ENCODE peak calls at places on chromosomes 13 and 19, in five cellular contexts. K is prostate gland, Y is Peyer's patch, O is cardiac muscle cell, J is GM23338. W is an unnamed sample.

GRCh38 chr13:38309397-38309796 is 40.3 kb upstream of the UFM1 start:
- DNase-seq in K (no peak), Y (no peak), O (no peak), J (no peak), W (no peak)

GRCh38 chr13:73737214-73737613 is 397.0 kb downstream of the KLF12 start:
- DNase-seq in K (no peak), Y (no peak), O (no peak), J (no peak), W (no peak)

GRCh38 chr19:34365463-34366401 is 736 bp downstream of the GPI start:
- DNase-seq in K (peak), Y (peak), O (peak), J (peak), W (peak)

GRCh38 chr19:21474671-21475181 is 30.7 kb upstream of the ZNF429 start:
- DNase-seq in K (peak), Y (peak), O (peak), J (peak), W (peak)

GRCh38 chr19:40084948-40085347 is 5.8 kb downstream of the ZNF780A start:
- DNase-seq in K (no peak), Y (no peak), O (peak), J (peak), W (no peak)

GRCh38 chr13:58906329-58907007 is 1257.3 kb downstream of the DIAPH3 start:
- DNase-seq in K (no peak), Y (no peak), O (no peak), J (no peak), W (no peak)

GRCh38 chr19:40889366-40889765 is 7.3 kb upstream of the CYP2A7 start:
- DNase-seq in K (no peak), Y (no peak), O (peak), J (no peak), W (no peak)

GRCh38 chr13:28755546-28755870 is 36.7 kb upstream of the SLC46A3 start:
- DNase-seq in K (no peak), Y (no peak), O (no peak), J (no peak), W (no peak)

GRCh38 chr13:30159446-30159839 is 147.9 kb downstream of the KATNAL1 start:
- DNase-seq in K (no peak), Y (peak), O (peak), J (no peak), W (no peak)

GRCh38 chr19:34675919-34676318 is 1.0 kb downstream of the SCGB2B2 start:
- DNase-seq in K (no peak), Y (no peak), O (no peak), J (no peak), W (no peak)

GRCh38 chr13:107803822-107804495 is 411.4 kb downstream of the LIG4 start:
- DNase-seq in K (no peak), Y (no peak), O (no peak), J (no peak), W (no peak)

GRCh38 chr19:49546825-49547565 is 19.2 kb downstream of the RCN3 start:
- DNase-seq in K (peak), Y (no peak), O (peak), J (peak), W (peak)

GRCh38 chr19:3683405-3683865 is 16.8 kb downstream of the PIP5K1C start:
- DNase-seq in K (no peak), Y (no peak), O (peak), J (peak), W (no peak)

GRCh38 chr19:49413348-49413747 is 9.9 kb downstream of the PTH2 start:
- DNase-seq in K (no peak), Y (no peak), O (peak), J (no peak), W (no peak)

GRCh38 chr13:102774596-102775375 is 1.2 kb upstream of the TEX30 start:
- DNase-seq in K (no peak), Y (no peak), O (no peak), J (peak), W (no peak)

GRCh38 chr13:74210693-74211393 is 76.6 kb upstream of the KLF12 start:
- DNase-seq in K (no peak), Y (no peak), O (peak), J (no peak), W (no peak)

GRCh38 chr19:49807174-49807830 is 5.8 kb downstream of the FUZ start:
- DNase-seq in K (no peak), Y (no peak), O (no peak), J (no peak), W (no peak)

GRCh38 chr19:2477732-2478191 is 1.8 kb downstream of the GADD45B start:
- DNase-seq in K (peak), Y (no peak), O (peak), J (no peak), W (no peak)

GRCh38 chr19:28956421-28956820 is 256.5 kb downstream of the UQCRFS1 start:
- DNase-seq in K (no peak), Y (no peak), O (no peak), J (no peak), W (no peak)

GRCh38 chr19:47157455-47158321 is 27.1 kb downstream of the SAE1 start:
- DNase-seq in K (peak), Y (peak), O (peak), J (peak), W (no peak)
- TF ChIP-seq CTCF in K (no peak), Y (peak), O (peak), J (no peak), W (no peak)

DNA sequence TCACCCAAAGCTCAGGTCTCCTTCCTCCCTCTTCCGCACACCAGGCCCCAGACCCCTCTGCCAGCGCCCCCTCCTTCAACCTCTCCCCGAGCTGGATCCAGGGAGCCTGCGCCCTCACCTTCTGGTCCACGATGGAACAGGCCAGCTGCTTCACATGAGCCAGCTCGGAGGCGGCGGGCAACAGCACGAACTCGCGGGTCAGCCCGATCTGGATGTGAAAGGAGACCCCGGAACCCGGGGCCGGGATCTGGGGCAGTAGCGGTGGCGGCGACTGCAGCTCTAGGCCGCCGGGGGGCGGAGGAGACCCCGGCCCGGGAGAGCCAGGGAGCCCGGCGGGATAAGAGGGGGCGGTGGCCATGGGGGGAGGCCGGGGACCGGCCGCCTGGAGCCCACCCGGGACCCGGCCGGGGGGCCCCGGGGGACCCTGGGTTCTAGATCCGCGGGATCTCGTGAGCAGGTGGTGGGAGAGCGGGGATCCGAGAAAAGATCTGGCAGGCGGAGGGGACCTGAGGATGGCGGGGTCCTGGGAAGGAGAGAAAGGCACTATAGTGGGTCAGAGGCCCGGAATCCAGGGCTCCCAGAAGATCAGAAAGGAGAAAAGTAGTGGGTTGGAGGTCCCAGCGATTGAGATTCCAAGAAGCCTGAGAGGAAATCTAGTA is 772 bp downstream of the PRKD2 start:
- DNase-seq in K (no peak), Y (no peak), O (peak), J (peak), W (no peak)
- TF ChIP-seq CTCF in K (no peak), Y (no peak), O (no peak), J (peak), W (no peak)

GRCh38 chr19:7293795-7294570 is at the start of gene INSR:
- DNase-seq in K (peak), Y (peak), O (peak), J (peak), W (peak)

GRCh38 chr19:7292950-7293794 is 1.0 kb downstream of the INSR start:
- DNase-seq in K (peak), Y (peak), O (peak), J (peak), W (no peak)

GRCh38 chr19:7292352-7292949 is 1.8 kb downstream of the INSR start:
- DNase-seq in K (no peak), Y (no peak), O (no peak), J (peak), W (no peak)

GRCh38 chr19:7295912-7296486 is 1.8 kb upstream of the INSR start:
- DNase-seq in K (no peak), Y (no peak), O (no peak), J (no peak), W (no peak)

DNA sequence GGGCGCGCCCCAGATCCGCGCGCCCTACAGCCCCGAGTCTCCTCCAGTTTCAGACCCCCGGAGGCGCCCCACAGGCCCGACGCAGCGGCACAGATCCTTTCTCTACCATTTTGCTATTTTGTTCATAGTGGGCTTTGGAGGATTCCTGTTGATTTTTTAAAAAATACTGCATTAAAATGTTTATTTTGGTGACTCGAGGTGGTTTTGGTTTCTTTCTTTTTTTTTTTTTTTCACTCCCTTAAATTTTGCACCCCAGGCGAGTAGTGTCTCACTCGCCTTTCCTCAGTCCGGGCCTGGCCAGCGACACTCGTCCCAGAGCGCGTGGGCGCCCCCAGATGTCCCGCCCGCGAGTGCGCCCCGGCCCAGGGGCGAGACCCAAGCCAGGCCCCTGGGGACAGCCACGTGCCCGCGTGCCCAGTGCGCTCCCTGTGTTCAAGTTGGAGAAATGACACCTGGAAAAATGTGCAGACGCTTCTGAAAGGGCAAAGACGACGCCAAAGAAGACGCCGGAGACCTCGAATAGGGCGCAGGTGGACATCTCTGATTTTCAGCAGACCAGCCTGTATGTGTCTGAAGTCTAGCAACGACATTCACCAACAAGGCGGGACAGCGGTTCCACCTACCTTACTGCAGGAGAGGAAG is 478 bp upstream of the INSR start:
- DNase-seq in K (peak), Y (peak), O (peak), J (peak), W (no peak)
- TF ChIP-seq CTCF in K (no peak), Y (peak), O (peak), J (peak), W (no peak)

GRCh38 chr13:110499621-110500281 is 61.8 kb downstream of the RAB20 start:
- DNase-seq in K (no peak), Y (no peak), O (no peak), J (no peak), W (no peak)

GRCh38 chr13:110498765-110499164 is 62.8 kb downstream of the RAB20 start:
- DNase-seq in K (no peak), Y (no peak), O (no peak), J (no peak), W (no peak)

GRCh38 chr13:110496281-110496680 is 65.2 kb downstream of the RAB20 start:
- DNase-seq in K (no peak), Y (no peak), O (no peak), J (no peak), W (no peak)

GRCh38 chr13:110497003-110497402 is 64.5 kb downstream of the RAB20 start:
- DNase-seq in K (no peak), Y (no peak), O (no peak), J (no peak), W (no peak)

GRCh38 chr13:110498327-110498726 is 63.2 kb downstream of the RAB20 start:
- DNase-seq in K (no peak), Y (no peak), O (no peak), J (no peak), W (no peak)
- TF ChIP-seq CTCF in K (no peak), Y (no peak), O (no peak), J (no peak), W (no peak)

DNA sequence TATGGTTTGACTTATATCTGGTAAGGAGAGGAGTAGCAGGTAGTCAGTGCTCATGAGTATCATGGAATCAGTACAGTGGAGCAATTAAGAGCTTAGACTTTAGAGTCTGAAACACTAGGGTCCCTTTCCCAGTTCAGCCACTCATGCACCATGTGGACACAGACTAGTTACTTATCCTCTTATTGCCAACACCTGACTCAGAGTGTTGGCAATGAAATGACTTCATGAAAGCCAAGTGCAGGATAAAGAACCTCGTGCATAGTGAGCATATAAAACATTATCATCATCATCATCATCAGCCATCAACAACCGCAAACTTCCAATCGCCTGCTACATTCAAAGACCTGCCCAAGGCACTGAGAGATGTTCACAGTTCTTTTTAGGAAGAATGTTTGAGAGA is 164.2 kb downstream of the FOXO1 start:
- DNase-seq in K (no peak), Y (no peak), O (no peak), J (no peak), W (no peak)
- TF ChIP-seq CTCF in K (no peak), Y (no peak), O (no peak), J (no peak), W (no peak)

GRCh38 chr19:17389957-17390664 is 3.9 kb downstream of the CCDC194 start:
- DNase-seq in K (no peak), Y (no peak), O (no peak), J (peak), W (no peak)
- TF ChIP-seq CTCF in K (no peak), Y (no peak), O (peak), J (peak), W (no peak)